ENCODE peak calls at places on chromosomes 2 and 18, in seven cellular contexts. N is GM12864, X is B cell, W is BJ, H is gastrocnemius medialis, T is right lobe of liver, K is IMR-90. Z is an unnamed sample.
A peak's percentile ranks its signal among the peaks of the same experiment; 100 is the strongest.

GRCh38 chr18:41338341-41338740 is 616.7 kb upstream of the PIK3C3 start:
- DNase-seq in N (no peak), X (no peak), W (no peak), H (no peak), T (no peak), K (no peak), Z (no peak)

GRCh38 chr2:69582582-69583176 is 60.9 kb downstream of the AAK1 start:
- DNase-seq in N (no peak), X (no peak), W (no peak), H (peak; percentile 36), T (no peak), K (peak; percentile 36), Z (no peak)

GRCh38 chr2:210020138-210020537 is 17.7 kb downstream of the RPE start:
- DNase-seq in N (no peak), X (no peak), W (no peak), H (no peak), T (no peak), K (no peak), Z (no peak)

GRCh38 chr18:26547302-26548143 is 830 bp downstream of the KCTD1 start:
- DNase-seq in N (peak; percentile 64), X (peak; percentile 57), W (no peak), H (peak; percentile 29), T (peak; percentile 72), K (peak; percentile 84), Z (peak; percentile 85)

GRCh38 chr2:223054193-223054781 is 2.3 kb downstream of the KCNE4 start:
- DNase-seq in N (no peak), X (no peak), W (peak; percentile 82), H (peak; percentile 75), T (no peak), K (peak; percentile 76), Z (no peak)

GRCh38 chr18:73168171-73168570 is 300.4 kb upstream of the NETO1 start:
- DNase-seq in N (no peak), X (no peak), W (no peak), H (no peak), T (no peak), K (no peak), Z (no peak)

GRCh38 chr2:121094845-121095244 is 190.2 kb downstream of the TFCP2L1 start:
- DNase-seq in N (no peak), X (no peak), W (no peak), H (no peak), T (no peak), K (no peak), Z (no peak)

GRCh38 chr2:197777823-197778407 is 7.2 kb downstream of the BOLL start:
- DNase-seq in N (no peak), X (peak; percentile 47), W (peak; percentile 4), H (no peak), T (no peak), K (peak; percentile 51), Z (no peak)

GRCh38 chr2:54629914-54630609 is 93.4 kb upstream of the EML6 start:
- DNase-seq in N (no peak), X (peak; percentile 12), W (no peak), H (peak; percentile 82), T (peak; percentile 95), K (peak; percentile 66), Z (peak; percentile 42)

GRCh38 chr2:195411219-195411687 is 245.8 kb upstream of the SLC39A10 start:
- DNase-seq in N (no peak), X (no peak), W (peak; percentile 51), H (no peak), T (no peak), K (peak; percentile 69), Z (no peak)

GRCh38 chr2:11744631-11745394 is 1.6 kb upstream of the LPIN1 start:
- DNase-seq in N (no peak), X (peak; percentile 45), W (no peak), H (peak; percentile 66), T (no peak), K (peak; percentile 59), Z (no peak)
- TF ChIP-seq CTCF in N (peak; percentile 31), X (peak; percentile 28), W (peak; percentile 42), H (peak; percentile 63), T (peak; percentile 30), K (peak; percentile 41), Z (peak; percentile 38)

GRCh38 chr2:137937778-137938177 is 26.5 kb upstream of the HNMT start:
- DNase-seq in N (no peak), X (no peak), W (no peak), H (no peak), T (no peak), K (no peak), Z (no peak)

GRCh38 chr2:137938204-137938603 is 26.1 kb upstream of the HNMT start:
- DNase-seq in N (no peak), X (no peak), W (no peak), H (no peak), T (no peak), K (peak; percentile 59), Z (no peak)

GRCh38 chr2:137935591-137935990 is 28.7 kb upstream of the HNMT start:
- DNase-seq in N (no peak), X (no peak), W (no peak), H (no peak), T (no peak), K (no peak), Z (no peak)

GRCh38 chr2:137939026-137939425 is 25.2 kb upstream of the HNMT start:
- DNase-seq in N (no peak), X (no peak), W (no peak), H (no peak), T (no peak), K (no peak), Z (no peak)

DNA sequence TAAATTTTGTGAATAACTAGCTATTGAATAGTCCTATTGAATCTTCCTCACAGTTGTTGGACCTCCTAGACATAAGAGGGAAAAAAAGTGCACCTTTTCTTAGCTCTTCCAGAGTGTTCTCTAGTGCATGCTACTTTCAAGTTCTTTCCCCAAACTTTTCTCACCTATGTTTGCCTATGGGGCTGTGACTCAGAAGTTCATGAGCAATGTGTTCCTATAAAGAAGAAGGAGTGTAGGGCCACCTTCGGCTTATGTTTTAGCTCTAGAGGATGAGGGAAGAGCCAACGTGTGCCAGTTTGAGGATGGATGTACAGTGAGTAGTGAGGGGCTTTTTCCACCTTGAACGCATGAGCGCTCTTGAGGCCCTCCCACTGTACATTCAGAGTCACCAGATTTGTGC is 27.0 kb upstream of the HNMT start:
- DNase-seq in N (no peak), X (no peak), W (no peak), H (no peak), T (no peak), K (no peak), Z (no peak)
- TF ChIP-seq CTCF in N (no peak), X (no peak), W (no peak), H (no peak), T (no peak), K (no peak), Z (no peak)

GRCh38 chr2:138922973-138923563 is 142.9 kb upstream of the NXPH2 start:
- DNase-seq in N (no peak), X (no peak), W (no peak), H (no peak), T (no peak), K (no peak), Z (no peak)
- TF ChIP-seq CTCF in N (peak; percentile 14), X (no peak), W (no peak), H (peak; percentile 16), T (no peak), K (peak; percentile 32), Z (peak; percentile 32)

DNA sequence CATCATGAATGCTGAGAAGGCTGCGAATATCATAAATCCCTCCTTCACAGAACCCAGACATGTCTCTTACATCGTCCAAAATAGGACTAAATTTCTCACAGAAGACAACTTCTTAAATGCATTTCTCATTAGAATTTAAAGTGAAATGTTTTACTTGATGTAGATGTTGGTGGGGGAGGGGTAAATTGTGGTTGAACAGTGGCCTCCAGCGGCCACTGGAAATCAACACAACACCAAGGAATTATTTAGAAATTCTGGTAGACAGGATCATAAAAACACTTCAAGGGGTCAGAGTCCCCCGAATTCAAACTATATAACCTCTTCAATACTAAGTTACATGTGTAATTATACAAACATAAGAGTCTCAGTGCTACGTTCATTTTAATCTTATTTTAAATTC is 135.9 kb downstream of the ABCA12 start:
- DNase-seq in N (no peak), X (peak; percentile 35), W (no peak), H (no peak), T (no peak), K (peak; percentile 46), Z (peak; percentile 30)
- TF ChIP-seq CTCF in N (peak; percentile 47), X (no peak), W (peak; percentile 54), H (peak; percentile 33), T (peak; percentile 44), K (peak; percentile 62), Z (peak; percentile 55)

GRCh38 chr2:219404291-219404910 is 13.8 kb upstream of the DES start:
- DNase-seq in N (no peak), X (no peak), W (no peak), H (peak; percentile 94), T (no peak), K (no peak), Z (no peak)

GRCh38 chr2:219406861-219407230 is 11.3 kb upstream of the DES start:
- DNase-seq in N (no peak), X (no peak), W (peak; percentile 86), H (peak; percentile 92), T (no peak), K (peak; percentile 97), Z (no peak)

GRCh38 chr2:219404954-219405353 is 13.2 kb upstream of the DES start:
- DNase-seq in N (no peak), X (no peak), W (no peak), H (peak; percentile 96), T (peak; percentile 27), K (no peak), Z (no peak)

GRCh38 chr2:219405958-219406860 is 12.0 kb upstream of the DES start:
- DNase-seq in N (no peak), X (no peak), W (no peak), H (peak; percentile 79), T (no peak), K (no peak), Z (no peak)

GRCh38 chr2:219405451-219405850 is 12.7 kb upstream of the DES start:
- DNase-seq in N (no peak), X (no peak), W (no peak), H (peak; percentile 91), T (no peak), K (no peak), Z (no peak)
- TF ChIP-seq CTCF in N (no peak), X (no peak), W (peak; percentile 24), H (peak; percentile 63), T (no peak), K (peak; percentile 12), Z (no peak)

DNA sequence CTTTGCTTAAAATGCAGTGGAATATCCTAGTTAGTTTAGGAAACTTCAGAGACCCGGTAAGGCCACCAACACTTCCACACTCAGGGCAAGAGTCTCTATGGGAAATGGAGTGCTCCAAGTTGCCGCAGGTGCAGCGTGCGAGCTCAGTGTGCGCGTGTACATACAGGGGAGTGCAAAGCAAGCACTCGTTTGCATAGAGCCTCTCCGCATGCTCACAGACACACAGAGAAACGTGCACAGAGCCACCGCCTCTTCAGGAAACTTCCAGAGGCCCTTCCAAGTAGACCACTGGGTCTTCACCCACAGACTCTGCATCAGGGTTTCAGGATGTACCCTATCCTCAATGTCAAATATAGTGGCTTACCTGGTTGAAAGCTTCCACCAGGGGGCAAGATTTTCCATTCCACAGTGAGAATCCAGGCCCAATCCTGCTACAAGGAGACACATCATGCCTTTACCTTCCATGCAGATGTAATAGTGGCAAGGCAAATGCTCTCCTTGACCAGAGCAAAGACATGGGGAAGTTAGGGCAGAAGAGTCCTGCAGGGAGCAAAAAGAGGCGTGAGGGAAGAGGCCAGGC is 513.0 kb upstream of the MYT1L start:
- DNase-seq in N (no peak), X (no peak), W (no peak), H (no peak), T (no peak), K (no peak), Z (no peak)
- TF ChIP-seq CTCF in N (peak; percentile 43), X (no peak), W (no peak), H (peak; percentile 19), T (peak; percentile 17), K (no peak), Z (no peak)

GRCh38 chr2:2095360-2096093 is 235.5 kb downstream of the MYT1L start:
- DNase-seq in N (no peak), X (no peak), W (no peak), H (no peak), T (no peak), K (no peak), Z (no peak)
- TF ChIP-seq CTCF in N (peak; percentile 2), X (no peak), W (no peak), H (no peak), T (no peak), K (no peak), Z (no peak)